ENCODE peak calls at places on chromosomes 3 and 15, in ten cellular contexts. W, D, C, F, U, I, M, J, X and E are unnamed samples.

GRCh38 chr3:9036327-9037112 is 73.2 kb upstream of the RAD18 start:
- DNase-seq in J (no peak), F (peak; percentile 94), U (peak; percentile 93), M (peak; percentile 60), I (peak; percentile 9), W (peak; percentile 75), C (peak; percentile 84), X (peak; percentile 75), D (peak; percentile 56), E (no peak)

GRCh38 chr3:66010348-66011097 is 28.2 kb downstream of the MAGI1 start:
- DNase-seq in W (no peak), X (no peak), I (no peak), U (no peak), J (no peak), D (no peak), F (no peak), C (no peak), M (no peak), E (peak; percentile 67)

GRCh38 chr15:77421370-77421700 is 647 bp downstream of the HMG20A start:
- DNase-seq in X (no peak), D (peak; percentile 24), C (no peak), W (no peak), F (no peak), I (peak; percentile 3), J (no peak), U (no peak), M (no peak), E (no peak)

GRCh38 chr3:124691599-124691998 is 38.7 kb upstream of the UMPS start:
- DNase-seq in X (no peak), J (no peak), W (no peak), C (no peak), D (no peak), U (no peak), F (no peak), I (no peak), M (no peak), E (no peak)

GRCh38 chr3:98855811-98856400 is 45.6 kb downstream of the DCBLD2 start:
- DNase-seq in W (no peak), X (peak; percentile 60), M (no peak), J (no peak), F (no peak), C (no peak), U (no peak), D (no peak), I (peak; percentile 94), E (no peak)

GRCh38 chr15:68672781-68673205 is 94.0 kb downstream of the CORO2B start:
- DNase-seq in X (no peak), F (no peak), U (peak; percentile 45), C (peak; percentile 12), J (no peak), W (no peak), M (no peak), I (peak; percentile 19), D (no peak), E (no peak)

GRCh38 chr3:153289334-153289808 is 127.3 kb downstream of the RAP2B start:
- DNase-seq in I (peak; percentile 63), D (no peak), X (no peak), M (no peak), F (no peak), J (no peak), U (no peak), C (no peak), W (no peak), E (no peak)

GRCh38 chr3:174158674-174159073 is 700.5 kb upstream of the NAALADL2 start:
- DNase-seq in W (no peak), X (no peak), D (no peak), U (no peak), I (no peak), F (no peak), M (no peak), C (no peak), J (no peak), E (no peak)

GRCh38 chr3:115436767-115437301 is 186.5 kb upstream of the GAP43 start:
- DNase-seq in W (no peak), C (no peak), F (no peak), J (no peak), D (no peak), M (no peak), X (peak; percentile 65), U (no peak), I (peak; percentile 93), E (no peak)

GRCh38 chr3:66795365-66795764 is 202.7 kb upstream of the KBTBD8 start:
- DNase-seq in J (no peak), C (no peak), X (no peak), F (no peak), M (no peak), W (no peak), I (peak; percentile 94), U (no peak), D (no peak), E (no peak)

GRCh38 chr15:42385980-42386695 is 26.8 kb downstream of the CAPN3 start:
- DNase-seq in I (peak; percentile 6), D (no peak), U (no peak), M (no peak), X (peak; percentile 43), W (no peak), C (no peak), F (no peak), J (no peak), E (no peak)

GRCh38 chr3:85842081-85842480 is 883.3 kb downstream of the CADM2 start:
- DNase-seq in F (no peak), W (no peak), X (no peak), I (no peak), J (no peak), U (no peak), C (no peak), M (no peak), D (no peak), E (no peak)

GRCh38 chr3:66885326-66886000 is 112.6 kb upstream of the KBTBD8 start:
- DNase-seq in I (peak; percentile 11), X (no peak), W (no peak), J (no peak), F (no peak), C (no peak), D (no peak), M (no peak), U (no peak), E (no peak)

GRCh38 chr15:38862104-38862503 is 297.5 kb upstream of the RASGRP1 start:
- DNase-seq in W (no peak), U (no peak), M (no peak), I (no peak), C (no peak), F (no peak), X (no peak), J (no peak), D (no peak), E (no peak)

GRCh38 chr3:9491506-9491905 is 62.1 kb downstream of the LHFPL4 start:
- DNase-seq in C (no peak), D (no peak), W (no peak), M (no peak), X (no peak), J (no peak), F (no peak), I (no peak), U (no peak), E (no peak)

GRCh38 chr3:45623846-45624245 is 29.3 kb downstream of the LIMD1 start:
- DNase-seq in D (no peak), I (no peak), M (no peak), X (no peak), W (no peak), F (no peak), U (no peak), J (no peak), C (no peak), E (no peak)

GRCh38 chr3:58173670-58174472 is 36.9 kb downstream of the DNASE1L3 start:
- DNase-seq in M (no peak), F (no peak), X (no peak), W (peak; percentile 79), U (peak; percentile 82), I (no peak), D (peak; percentile 48), C (peak; percentile 58), J (no peak), E (peak; percentile 50)

GRCh38 chr15:91022075-91022831 is at the start of gene VPS33B:
- DNase-seq in D (peak; percentile 90), J (peak; percentile 63), X (peak; percentile 90), I (peak; percentile 80), U (peak; percentile 91), W (peak; percentile 86), F (peak; percentile 79), C (peak; percentile 78), M (peak; percentile 62), E (peak; percentile 62)
- TF ChIP-seq POLR2A in D (peak; percentile 53), J (peak; percentile 80), X (no peak), I (peak; percentile 30), U (no peak), W (peak; percentile 41), F (peak; percentile 43), C (peak; percentile 18), M (peak; percentile 15), E (no peak)

GRCh38 chr3:143736651-143737050 is 111.6 kb downstream of the SLC9A9 start:
- DNase-seq in J (no peak), X (no peak), C (no peak), W (no peak), M (no peak), U (no peak), I (peak; percentile 1), F (no peak), D (no peak), E (no peak)
- H3K27me3 ChIP-seq in J (no peaks in the 10 kb centered on the region), X (no peaks in the 10 kb centered on the region), C (no peaks in the 10 kb centered on the region), W (no peaks in the 10 kb centered on the region), M (no peaks in the 10 kb centered on the region), U (no peaks in the 10 kb centered on the region), I (no peaks in the 10 kb centered on the region), F (no peaks in the 10 kb centered on the region), D (no peaks in the 10 kb centered on the region), E (no peaks in the 10 kb centered on the region)

GRCh38 chr3:155859859-155860258 is 5.6 kb upstream of the SLC33A1 start:
- DNase-seq in J (no peak), X (no peak), W (no peak), C (no peak), F (no peak), M (no peak), I (peak; percentile 18), D (no peak), U (no peak), E (no peak)

GRCh38 chr3:155853214-155854146 is 747 bp downstream of the SLC33A1 start:
- DNase-seq in D (peak; percentile 30), J (no peak), W (peak; percentile 68), X (no peak), I (peak; percentile 7), U (peak; percentile 75), M (no peak), F (no peak), C (no peak), E (no peak)

GRCh38 chr3:155854147-155854940 is at the start of gene SLC33A1:
- DNase-seq in M (peak; percentile 97), F (peak; percentile 99), W (peak; percentile 99), I (peak; percentile 99), X (peak; percentile 100), J (peak; percentile 97), D (peak; percentile 99), C (peak; percentile 99), U (peak; percentile 100), E (peak; percentile 99)
- TF ChIP-seq POLR2A in M (peak; percentile 80), F (peak; percentile 82), W (peak; percentile 67), I (peak; percentile 80), X (peak; percentile 82), J (peak; percentile 93), D (peak; percentile 84), C (peak; percentile 73), U (peak; percentile 55), E (peak; percentile 37)

DNA sequence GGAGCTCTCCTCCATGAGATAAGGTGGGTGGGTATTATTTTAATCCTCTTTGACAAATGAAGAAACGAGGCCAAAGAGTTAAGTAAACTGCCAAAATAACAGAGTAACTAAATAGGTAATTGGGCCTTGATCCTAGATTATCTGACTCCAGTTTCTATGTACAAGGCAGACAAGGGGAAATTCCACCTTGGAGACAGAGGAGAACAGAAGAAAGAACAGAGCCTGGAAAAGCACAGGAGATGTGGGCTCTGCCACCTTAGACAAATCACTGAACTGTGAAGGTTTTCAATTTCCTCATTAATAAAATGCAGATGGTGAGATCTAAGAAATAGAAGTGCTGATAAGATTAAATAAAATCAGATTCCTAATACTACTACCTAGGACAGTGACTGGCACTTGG is 310.2 kb upstream of the TLE3 start:
- DNase-seq in U (no peak), C (no peak), F (no peak), X (no peak), I (no peak), J (no peak), W (no peak), D (no peak), M (no peak), E (no peak)
- H3K27me3 ChIP-seq in U (no peaks in the 10 kb centered on the region), C (no peaks in the 10 kb centered on the region), F (no peaks in the 10 kb centered on the region), X (no peaks in the 10 kb centered on the region), I (peaks cover 53% of the 10 kb centered on the region), J (no peaks in the 10 kb centered on the region), W (peaks cover 6% of the 10 kb centered on the region), D (no peaks in the 10 kb centered on the region), M (no peaks in the 10 kb centered on the region), E (no peaks in the 10 kb centered on the region)